ENCODE peak calls at places on chromosomes 2 and 18, in six cellular contexts. U, T, N, Y, J and L are unnamed samples.

GRCh38 chr2:165044505-165045303 is 89.4 kb upstream of the SLC38A11 start:
- DNase-seq in U (peak), T (no peak), N (no peak), Y (no peak), J (no peak), L (no peak)

GRCh38 chr18:45765740-45766139 is 41.8 kb downstream of the SLC14A1 start:
- DNase-seq in N (no peak), U (peak), J (no peak), Y (peak), T (no peak), L (no peak)

GRCh38 chr2:222738759-222739292 is 67.4 kb downstream of the MOGAT1 start:
- DNase-seq in J (no peak), U (no peak), T (no peak), N (no peak), Y (no peak), L (no peak)

GRCh38 chr2:42706836-42707235 is 57.1 kb downstream of the OXER1 start:
- DNase-seq in J (no peak), Y (no peak), N (no peak), U (no peak), T (no peak), L (no peak)

GRCh38 chr2:196234672-196235071 is 63.3 kb upstream of the STK17B start:
- DNase-seq in U (peak), N (peak), Y (peak), T (peak), J (no peak), L (no peak)

GRCh38 chr18:44341759-44342158 is 338.9 kb upstream of the SETBP1 start:
- DNase-seq in U (no peak), N (peak), J (no peak), Y (no peak), T (no peak), L (no peak)

GRCh38 chr2:240966457-240966905 is 31.9 kb upstream of the SNED1 start:
- DNase-seq in T (no peak), N (no peak), Y (no peak), U (no peak), J (peak), L (no peak)

GRCh38 chr2:31344447-31344846 is 70.1 kb downstream of the XDH start:
- DNase-seq in J (no peak), N (no peak), T (no peak), U (no peak), Y (no peak), L (no peak)

GRCh38 chr2:23292024-23292423 is 93.0 kb upstream of the KLHL29 start:
- DNase-seq in N (no peak), T (no peak), U (no peak), Y (no peak), J (no peak), L (no peak)

GRCh38 chr18:28831476-28831875 is 654.5 kb upstream of the CDH2 start:
- DNase-seq in J (no peak), T (no peak), U (peak), N (peak), Y (no peak), L (no peak)
- TF ChIP-seq CTCF in J (no peak), T (no peak), U (no peak), N (no peak), Y (no peak), L (no peak)

GRCh38 chr2:234203135-234203984 is 152.9 kb downstream of the SPP2 start:
- DNase-seq in T (peak), N (peak), U (peak), Y (peak), J (no peak), L (no peak)
- TF ChIP-seq CTCF in T (peak), N (no peak), U (no peak), Y (no peak), J (no peak), L (no peak)

GRCh38 chr2:106932644-106933043 is 46.7 kb upstream of the ST6GAL2 start:
- DNase-seq in N (no peak), T (no peak), U (no peak), J (no peak), Y (no peak), L (no peak)
- TF ChIP-seq CTCF in N (no peak), T (no peak), U (no peak), J (no peak), Y (no peak), L (no peak)

GRCh38 chr2:132515010-132515409 is 98.4 kb downstream of the GPR39 start:
- DNase-seq in Y (no peak), N (no peak), T (no peak), J (no peak), U (no peak), L (no peak)
- TF ChIP-seq CTCF in Y (no peak), N (no peak), T (no peak), J (no peak), U (no peak), L (no peak)

GRCh38 chr18:3508576-3509559 is 58.9 kb downstream of the TGIF1 start:
- DNase-seq in T (peak), Y (no peak), J (no peak), U (no peak), N (no peak), L (no peak)
- TF ChIP-seq CTCF in T (no peak), Y (no peak), J (no peak), U (no peak), N (no peak), L (no peak)